ENCODE peak calls at places on chromosome 10, in nine cellular contexts. Q is adipocyte, E is fibroblast of pulmonary artery, O is heart right ventricle, S is fibroblast of the aortic adventitia, Z is right lobe of liver, Y is epithelial cell of esophagus, K is SJSA1, V is HFF-Myc. B is an unnamed sample.
A peak's percentile ranks its signal among the peaks of the same experiment; 100 is the strongest.

GRCh38 chr10:34637419-34637911 is 177.6 kb downstream of the PARD3 start:
- DNase-seq in Q (peak; percentile 76), E (peak; percentile 59), O (peak; percentile 61), S (peak; percentile 58), Z (peak; percentile 67), Y (peak; percentile 61), K (peak; percentile 65), V (peak; percentile 6), B (no peak)

GRCh38 chr10:17022898-17023297 is 106.7 kb downstream of the CUBN start:
- DNase-seq in Q (no peak), E (peak; percentile 88), O (no peak), S (no peak), Z (no peak), Y (no peak), K (no peak), V (no peak), B (peak; percentile 59)

GRCh38 chr10:98589691-98590090 is 143.0 kb upstream of the HPS1 start:
- DNase-seq in Q (no peak), E (no peak), O (no peak), S (no peak), Z (no peak), Y (no peak), K (no peak), V (no peak), B (no peak)

GRCh38 chr10:47159361-47160228 is 140.4 kb upstream of the GDF10 start:
- DNase-seq in Q (no peak), E (no peak), O (no peak), S (peak; percentile 77), Z (no peak), Y (peak; percentile 24), K (no peak), V (peak; percentile 25), B (peak; percentile 16)

GRCh38 chr10:106582291-106582690 is 582.2 kb downstream of the SORCS1 start:
- DNase-seq in Q (peak; percentile 23), E (peak; percentile 46), O (no peak), S (peak; percentile 12), Z (no peak), Y (peak; percentile 47), K (no peak), V (no peak), B (no peak)

GRCh38 chr10:97969538-97969937 is 60.9 kb downstream of the CRTAC1 start:
- DNase-seq in Q (no peak), E (no peak), O (no peak), S (no peak), Z (no peak), Y (no peak), K (no peak), V (no peak), B (no peak)

GRCh38 chr10:80480852-80481251 is 26.7 kb downstream of the TSPAN14 start:
- DNase-seq in Q (no peak), E (no peak), O (no peak), S (no peak), Z (no peak), Y (no peak), K (no peak), V (no peak), B (no peak)

GRCh38 chr10:73644015-73644743 is 2.9 kb upstream of the MYOZ1 start:
- DNase-seq in Q (peak; percentile 90), E (peak; percentile 81), O (no peak), S (peak; percentile 84), Z (no peak), Y (peak; percentile 75), K (no peak), V (no peak), B (peak; percentile 71)

GRCh38 chr10:93072225-93072712 is 1.4 kb upstream of the CYP26A1 start:
- DNase-seq in Q (no peak), E (no peak), O (no peak), S (no peak), Z (peak; percentile 61), Y (no peak), K (peak; percentile 37), V (no peak), B (no peak)

GRCh38 chr10:93074137-93074596 is 474 bp downstream of the CYP26A1 start:
- DNase-seq in Q (no peak), E (no peak), O (no peak), S (no peak), Z (no peak), Y (no peak), K (peak; percentile 42), V (no peak), B (no peak)

GRCh38 chr10:93073539-93074136 is at the start of gene CYP26A1:
- DNase-seq in Q (no peak), E (no peak), O (no peak), S (no peak), Z (peak; percentile 67), Y (no peak), K (no peak), V (no peak), B (no peak)

GRCh38 chr10:93071674-93072224 is 1.9 kb upstream of the CYP26A1 start:
- DNase-seq in Q (no peak), E (no peak), O (no peak), S (no peak), Z (peak; percentile 95), Y (no peak), K (peak; percentile 38), V (no peak), B (no peak)

DNA sequence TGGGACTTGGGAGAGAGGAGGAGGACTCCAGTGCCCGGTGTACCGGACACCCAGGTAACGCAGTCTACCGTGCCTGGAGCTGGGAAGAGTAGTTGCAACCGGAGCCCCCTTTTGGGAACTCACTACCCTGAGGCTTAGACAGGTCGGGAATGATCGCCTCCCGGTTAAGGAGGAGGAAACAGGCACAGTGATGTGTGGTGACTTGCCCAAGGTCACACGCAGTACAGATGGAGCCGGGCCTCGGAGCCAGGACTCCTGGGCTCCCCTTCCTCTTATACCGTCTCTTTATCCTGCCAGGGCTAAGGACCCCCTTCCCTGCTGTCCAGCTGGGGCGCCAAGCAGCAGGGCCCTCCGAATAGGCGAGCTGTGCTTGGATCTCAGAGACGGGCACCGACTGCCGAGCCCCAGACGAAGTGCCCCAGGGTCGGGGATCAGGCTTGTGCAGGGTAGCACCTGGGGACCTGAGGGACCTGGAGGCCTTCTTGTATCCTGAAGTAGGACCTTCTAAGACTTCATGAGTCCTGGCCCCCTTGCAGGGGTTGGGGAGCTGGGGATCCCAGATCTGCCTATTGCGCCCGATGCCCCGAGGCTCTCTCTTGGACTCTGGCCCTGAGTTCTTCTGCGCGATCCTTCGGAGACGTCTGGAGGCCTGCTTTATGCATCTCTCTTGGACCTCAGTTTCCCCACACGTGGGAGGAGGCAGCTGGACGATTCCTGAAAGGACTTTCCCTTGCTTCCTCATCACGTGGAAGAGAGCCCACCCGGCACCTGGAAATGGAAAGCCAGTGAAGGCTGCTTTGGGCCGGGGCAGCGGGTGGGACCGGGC is 767 bp upstream of the CYP26A1 start:
- DNase-seq in Q (no peak), E (no peak), O (no peak), S (no peak), Z (no peak), Y (no peak), K (peak; percentile 43), V (no peak), B (no peak)
- H3K4me3 ChIP-seq in Q (no peak overlapping the region), E (no peak overlapping the region), O (peak overlapping the region; percentile 49), S (no peak overlapping the region), Z (peak overlapping the region; percentile 36), Y (no peak overlapping the region), K (peak overlapping the region; percentile 41), V (peak overlapping the region; percentile 39), B (no peak overlapping the region)

DNA sequence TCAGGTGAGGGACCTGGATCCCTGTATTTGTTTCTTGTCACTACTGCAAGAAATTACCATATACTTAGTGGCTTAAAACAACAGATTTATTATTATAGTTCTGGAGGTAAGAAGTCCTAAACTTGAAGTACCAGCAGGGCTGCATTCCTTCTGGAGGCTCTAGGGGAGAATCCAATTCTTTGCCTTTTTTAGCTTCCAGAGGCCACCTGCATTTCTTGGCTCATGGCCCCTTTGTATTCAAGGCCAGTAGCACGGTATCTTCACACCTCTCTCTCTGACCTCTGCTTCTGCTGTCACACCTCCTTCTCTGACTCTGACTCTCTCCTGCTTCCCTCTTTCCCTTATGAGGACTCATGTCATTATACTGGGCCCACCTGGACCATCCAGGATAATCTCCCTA is 2.2 kb upstream of the LHPP start:
- DNase-seq in Q (no peak), E (no peak), O (no peak), S (no peak), Z (no peak), Y (peak; percentile 34), K (no peak), V (no peak), B (no peak)
- H3K4me3 ChIP-seq in Q (no peak overlapping the region), E (no peak overlapping the region), O (no peak overlapping the region), S (no peak overlapping the region), Z (no peak overlapping the region), Y (no peak overlapping the region), K (no peak overlapping the region), V (no peak overlapping the region), B (no peak overlapping the region)

GRCh38 chr10:49112851-49113250 is 2.5 kb downstream of the VSTM4 start:
- DNase-seq in Q (no peak), E (no peak), O (no peak), S (no peak), Z (no peak), Y (no peak), K (no peak), V (no peak), B (no peak)

GRCh38 chr10:49115796-49116508 is 630 bp upstream of the VSTM4 start:
- DNase-seq in Q (no peak), E (no peak), O (no peak), S (no peak), Z (no peak), Y (no peak), K (no peak), V (no peak), B (no peak)

GRCh38 chr10:49115015-49115795 is at the start of gene VSTM4:
- DNase-seq in Q (peak; percentile 79), E (peak; percentile 39), O (peak; percentile 41), S (peak; percentile 61), Z (peak; percentile 62), Y (no peak), K (peak; percentile 61), V (no peak), B (peak; percentile 60)

GRCh38 chr10:49113741-49114141 is 1.6 kb downstream of the VSTM4 start:
- DNase-seq in Q (no peak), E (no peak), O (no peak), S (no peak), Z (no peak), Y (no peak), K (no peak), V (no peak), B (peak; percentile 35)

DNA sequence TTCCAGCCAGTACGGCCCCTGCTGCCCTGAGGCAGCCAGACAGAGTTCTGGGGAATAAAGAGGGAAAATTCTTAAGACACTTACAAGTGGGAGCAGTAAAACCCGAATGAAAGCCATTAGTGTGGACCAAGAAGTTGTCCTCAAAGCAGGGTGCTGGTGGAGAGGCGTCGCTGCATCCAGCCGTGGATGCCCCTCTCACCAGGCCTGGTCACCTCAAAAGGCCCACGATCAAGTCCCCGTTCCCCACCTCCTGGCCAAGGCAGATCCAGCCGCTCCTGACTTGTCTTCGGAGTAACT is 656 bp downstream of the VSTM4 start:
- DNase-seq in Q (no peak), E (no peak), O (no peak), S (no peak), Z (no peak), Y (no peak), K (no peak), V (no peak), B (no peak)
- H3K4me3 ChIP-seq in Q (peak overlapping the region; percentile 91), E (peak overlapping the region; percentile 49), O (peak overlapping the region; percentile 75), S (peak overlapping the region; percentile 75), Z (peak overlapping the region; percentile 37), Y (no peak overlapping the region), K (peak overlapping the region; percentile 71), V (peak overlapping the region; percentile 46), B (peak overlapping the region; percentile 67)

GRCh38 chr10:70658582-70659136 is 13.6 kb upstream of the ADAMTS14 start:
- DNase-seq in Q (no peak), E (no peak), O (no peak), S (no peak), Z (no peak), Y (no peak), K (peak; percentile 10), V (no peak), B (no peak)

GRCh38 chr10:70652761-70653657 is 19.3 kb upstream of the ADAMTS14 start:
- DNase-seq in Q (peak; percentile 88), E (peak; percentile 82), O (peak; percentile 84), S (peak; percentile 98), Z (no peak), Y (peak; percentile 56), K (peak; percentile 74), V (peak; percentile 83), B (peak; percentile 97)

GRCh38 chr10:70657036-70657435 is 15.3 kb upstream of the ADAMTS14 start:
- DNase-seq in Q (peak; percentile 29), E (no peak), O (no peak), S (peak; percentile 50), Z (no peak), Y (no peak), K (peak; percentile 16), V (no peak), B (no peak)

GRCh38 chr10:70655316-70655715 is 17.0 kb upstream of the ADAMTS14 start:
- DNase-seq in Q (no peak), E (no peak), O (no peak), S (no peak), Z (no peak), Y (no peak), K (peak; percentile 29), V (no peak), B (no peak)

DNA sequence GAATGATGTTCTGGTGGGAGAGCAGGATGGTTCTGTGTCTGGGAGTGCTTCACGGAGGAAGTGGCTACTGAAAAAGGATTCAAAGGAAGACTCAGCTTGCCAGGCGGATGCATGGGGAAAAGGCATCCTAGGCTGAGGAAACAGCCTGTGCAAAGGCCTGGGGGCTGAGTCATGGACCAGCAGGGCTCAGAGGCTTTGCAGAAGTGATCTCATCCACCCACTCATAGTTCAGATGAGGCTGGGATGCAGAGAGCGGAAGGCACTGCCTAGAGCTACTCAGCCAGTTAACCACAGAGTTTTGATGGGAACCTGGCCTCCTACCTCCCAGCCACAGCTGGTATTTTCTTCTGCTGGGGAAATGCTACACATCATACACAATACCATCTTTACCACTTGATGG is 15.8 kb upstream of the ADAMTS14 start:
- DNase-seq in Q (peak; percentile 92), E (peak; percentile 92), O (no peak), S (peak; percentile 96), Z (no peak), Y (peak; percentile 93), K (peak; percentile 88), V (peak; percentile 96), B (peak; percentile 98)
- H3K4me3 ChIP-seq in Q (no peak overlapping the region), E (no peak overlapping the region), O (no peak overlapping the region), S (no peak overlapping the region), Z (no peak overlapping the region), Y (no peak overlapping the region), K (no peak overlapping the region), V (no peak overlapping the region), B (no peak overlapping the region)

B was measured in AG10803.